ENCODE peak calls at places on chromosomes 3 and 15, in ten cellular contexts. K is ovary, V is stomach, Q is GM12891, U is tibial nerve, B is H54, P is body of pancreas, S is prostate gland, T is transverse colon, W is Peyer's patch. X is an unnamed sample.

GRCh38 chr3:143888846-143889245 is 40.6 kb upstream of the SLC9A9 start:
- DNase-seq in V (no peak), P (no peak), Q (no peak), B (no peak), W (no peak), S (no peak), T (no peak), K (no peak), U (no peak), X (no peak)

GRCh38 chr3:113233497-113233896 is 22.1 kb downstream of the BOC start:
- DNase-seq in T (no peak), U (no peak), B (no peak), V (no peak), S (no peak), W (no peak), P (no peak), Q (no peak), K (no peak), X (no peak)

GRCh38 chr15:86267892-86268291 is 188.2 kb downstream of the AGBL1 start:
- DNase-seq in K (no peak), S (no peak), U (no peak), B (no peak), Q (no peak), P (no peak), W (no peak), T (no peak), V (no peak), X (no peak)

GRCh38 chr3:51799879-51800757 is 21.1 kb upstream of the IQCF6 start:
- DNase-seq in Q (no peak), U (peak; percentile 80), K (no peak), W (no peak), P (no peak), T (no peak), S (peak; percentile 11), B (peak; percentile 32), V (no peak), X (peak; percentile 21)

GRCh38 chr3:85567074-85567676 is 608.4 kb downstream of the CADM2 start:
- DNase-seq in B (peak; percentile 9), V (peak; percentile 63), T (peak; percentile 30), U (peak; percentile 60), W (no peak), S (no peak), P (peak; percentile 49), Q (no peak), K (no peak), X (no peak)

GRCh38 chr3:70889162-70890045 is 577.0 kb upstream of the MDFIC2 start:
- DNase-seq in B (no peak), U (no peak), Q (no peak), T (no peak), S (no peak), V (no peak), K (peak; percentile 39), W (no peak), P (peak; percentile 24), X (no peak)

GRCh38 chr3:71172951-71173350 is 410.6 kb downstream of the FOXP1 start:
- DNase-seq in T (no peak), B (no peak), S (no peak), Q (no peak), U (peak; percentile 32), P (no peak), V (no peak), W (no peak), K (no peak), X (no peak)

GRCh38 chr15:85763157-85763556 is 31.6 kb downstream of the KLHL25 start:
- DNase-seq in B (no peak), T (no peak), K (no peak), P (no peak), S (no peak), Q (no peak), V (no peak), W (no peak), U (no peak), X (no peak)

GRCh38 chr3:12994607-12995388 is 78.4 kb downstream of the IQSEC1 start:
- DNase-seq in Q (peak; percentile 95), P (peak; percentile 92), K (peak; percentile 88), T (peak; percentile 93), S (peak; percentile 82), U (peak; percentile 82), B (peak; percentile 96), W (peak; percentile 89), V (peak; percentile 92), X (peak; percentile 91)

GRCh38 chr3:68996356-68996995 is 17.0 kb downstream of the EOGT start:
- DNase-seq in S (no peak), V (no peak), P (no peak), W (no peak), B (no peak), Q (no peak), T (no peak), U (no peak), K (no peak), X (no peak)

GRCh38 chr15:66033143-66033542 is 163.9 kb downstream of the RAB11A start:
- DNase-seq in V (no peak), T (no peak), B (no peak), P (no peak), Q (no peak), W (no peak), U (no peak), K (no peak), S (no peak), X (no peak)

GRCh38 chr15:25415217-25415616 is 23.6 kb downstream of the UBE3A start:
- DNase-seq in Q (no peak), S (no peak), P (no peak), T (no peak), V (no peak), U (no peak), B (no peak), K (no peak), W (no peak), X (no peak)
- TF ChIP-seq POLR2A in Q (no peak), S (no peak), P (no peak), T (no peak), V (no peak), U (no peak), B (no peak), K (no peak), W (no peak), X (no peak)

DNA sequence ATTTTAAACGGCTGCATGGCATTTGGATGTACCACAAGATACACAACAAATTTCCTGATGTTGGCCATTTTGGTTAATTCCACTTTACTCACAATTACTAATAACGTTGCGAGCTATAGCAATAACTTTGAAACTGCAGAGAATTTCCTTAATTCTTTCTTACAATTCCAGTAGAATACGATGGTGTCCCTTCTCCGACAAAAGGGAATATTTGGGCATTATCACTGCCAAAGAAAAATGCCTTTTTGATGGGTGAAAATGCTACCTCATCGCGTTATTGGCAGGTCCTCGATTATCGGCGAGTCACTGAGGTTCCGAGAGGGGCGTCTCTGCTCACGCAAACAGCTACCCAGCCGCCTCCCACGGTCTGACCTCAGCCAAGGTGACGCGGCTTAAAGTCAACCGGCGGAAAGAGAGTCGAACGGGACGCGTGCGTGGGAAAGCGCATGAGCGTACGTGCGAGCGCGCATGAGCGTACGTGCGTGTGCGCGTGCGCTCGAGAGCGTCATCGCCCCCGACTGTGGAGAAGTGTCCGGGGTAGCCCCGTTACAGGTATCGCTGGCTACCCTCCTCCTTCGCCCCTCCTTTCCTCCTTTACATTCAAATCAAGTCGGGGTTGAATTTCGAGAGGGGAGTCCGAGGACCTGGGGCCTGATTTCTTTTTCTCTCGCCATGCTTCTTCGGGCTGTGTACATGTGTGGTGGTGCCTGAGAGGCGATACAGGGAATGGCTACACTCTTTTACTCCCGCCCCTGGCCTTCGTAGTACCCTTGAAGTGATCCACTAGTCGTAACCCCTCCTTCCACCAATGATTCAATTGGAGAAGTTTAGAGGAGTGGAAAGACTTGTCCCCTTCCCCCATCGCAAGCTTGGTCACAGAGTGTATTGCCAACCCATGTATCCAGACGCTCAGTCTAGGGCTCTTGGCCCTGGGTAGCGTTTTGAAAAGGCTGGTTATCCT is at the start of gene OXSM:
- DNase-seq in T (peak; percentile 95), V (peak; percentile 91), B (peak; percentile 75), W (peak; percentile 91), K (peak; percentile 82), Q (peak; percentile 53), P (peak; percentile 95), S (peak; percentile 83), U (peak; percentile 57), X (peak; percentile 82)
- TF ChIP-seq POLR2A in T (peak; percentile 86), V (peak; percentile 61), B (peak; percentile 87), W (peak; percentile 79), K (peak; percentile 38), Q (peak; percentile 89), P (peak; percentile 92), S (peak; percentile 72), U (peak; percentile 69), X (peak; percentile 59)

DNA sequence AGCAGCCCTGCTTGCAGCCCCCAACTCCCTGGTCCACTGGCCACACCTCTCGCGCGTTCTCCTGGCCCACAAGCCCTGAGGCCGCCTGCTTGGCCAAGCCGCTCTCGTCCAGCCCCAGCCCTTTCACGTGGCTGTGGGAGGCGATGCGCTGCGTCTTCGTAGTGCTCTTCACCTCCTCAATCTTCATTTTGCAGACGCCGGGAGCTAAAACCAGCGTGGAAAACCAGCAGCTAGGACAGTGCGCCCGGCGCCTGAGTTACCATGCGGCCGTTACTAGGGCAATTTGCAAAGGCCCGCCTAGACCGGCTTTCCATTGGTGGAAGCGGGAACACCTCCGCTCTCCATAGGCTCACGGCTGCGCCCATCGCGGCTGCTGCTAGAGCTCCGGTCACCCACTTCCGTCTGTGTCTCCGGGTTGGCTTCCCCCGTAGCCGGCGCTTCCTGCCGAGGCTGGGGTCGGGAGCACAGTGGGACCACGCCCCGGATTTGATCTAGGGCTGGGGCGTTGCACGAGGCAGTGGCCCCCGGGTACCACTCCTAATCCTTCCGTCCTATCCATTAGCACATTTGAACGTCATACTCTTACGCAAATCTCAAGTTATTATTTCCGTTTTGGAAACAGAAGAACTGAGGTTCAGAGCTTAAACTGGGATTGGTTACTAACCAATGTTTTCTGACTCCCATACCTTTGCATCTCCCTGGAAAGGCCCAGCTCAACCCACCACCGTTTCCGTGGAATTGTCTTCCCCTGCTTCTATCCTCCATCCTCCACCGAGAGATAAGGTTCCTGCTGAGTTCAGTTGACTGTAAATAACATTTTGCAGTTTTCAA is at the start of gene RUVBL1:
- DNase-seq in Q (peak; percentile 94), T (peak; percentile 98), W (peak; percentile 95), K (peak; percentile 95), P (peak; percentile 97), S (peak; percentile 95), B (peak; percentile 97), U (peak; percentile 91), V (peak; percentile 98), X (peak; percentile 97)
- TF ChIP-seq POLR2A in Q (peak; percentile 25), T (peak; percentile 32), W (no peak), K (no peak), P (peak; percentile 58), S (no peak), B (no peak), U (peak; percentile 20), V (no peak), X (peak; percentile 47)

GRCh38 chr3:160948273-160948672 is 156.9 kb downstream of the B3GALNT1 start:
- DNase-seq in W (no peak), U (no peak), S (no peak), V (no peak), Q (no peak), T (no peak), P (peak; percentile 15), B (no peak), K (no peak), X (no peak)
- TF ChIP-seq POLR2A in W (no peak), U (no peak), S (no peak), V (no peak), Q (no peak), T (no peak), P (no peak), B (no peak), K (no peak), X (no peak)

GRCh38 chr3:48573973-48574585 is 10.5 kb upstream of the UCN2 start:
- DNase-seq in B (no peak), S (no peak), U (no peak), W (no peak), K (no peak), Q (no peak), P (no peak), V (no peak), T (no peak), X (no peak)
- TF ChIP-seq POLR2A in B (no peak), S (no peak), U (no peak), W (no peak), K (no peak), Q (no peak), P (no peak), V (no peak), T (no peak), X (no peak)